ENCODE peak calls at places on chromosomes 16 and 17, in four cellular contexts. R is K562, T is HepG2, H is GM12878. P is an unnamed sample.

GRCh38 chr17:73334771-73335513 is 23.1 kb upstream of the CDC42EP4 start:
- DNase-seq in T (no peak), H (no peak), R (no peak), P (no peak)

GRCh38 chr17:43940630-43941029 is 1.6 kb downstream of the PPY start:
- DNase-seq in T (peak; percentile 73), R (peak; percentile 62), H (no peak), P (peak; percentile 77)

GRCh38 chr17:57096472-57097198 is 11.6 kb downstream of the AKAP1 start:
- DNase-seq in H (no peak), R (no peak), T (peak; percentile 29), P (no peak)

GRCh38 chr16:56193951-56194726 is 2.9 kb downstream of the GNAO1 start:
- DNase-seq in R (peak; percentile 81), H (no peak), T (peak; percentile 66), P (peak; percentile 96)

GRCh38 chr16:83928341-83929055 is 24.5 kb upstream of the OSGIN1 start:
- DNase-seq in H (no peak), R (no peak), T (peak; percentile 75), P (no peak)

GRCh38 chr17:27294689-27295630 is 1.0 kb downstream of the WSB1 start:
- DNase-seq in T (peak; percentile 31), H (peak; percentile 66), R (peak; percentile 42), P (no peak)

GRCh38 chr17:81986606-81987005 is 9.2 kb downstream of the ASPSCR1 start:
- DNase-seq in R (no peak), H (no peak), T (no peak), P (no peak)

GRCh38 chr17:48704521-48704920 is 17.8 kb downstream of the PRAC1 start:
- DNase-seq in R (peak; percentile 2), T (no peak), H (no peak), P (no peak)

GRCh38 chr16:74698220-74698619 is 2.4 kb downstream of the MLKL start:
- DNase-seq in H (peak; percentile 45), T (no peak), R (no peak), P (no peak)

DNA sequence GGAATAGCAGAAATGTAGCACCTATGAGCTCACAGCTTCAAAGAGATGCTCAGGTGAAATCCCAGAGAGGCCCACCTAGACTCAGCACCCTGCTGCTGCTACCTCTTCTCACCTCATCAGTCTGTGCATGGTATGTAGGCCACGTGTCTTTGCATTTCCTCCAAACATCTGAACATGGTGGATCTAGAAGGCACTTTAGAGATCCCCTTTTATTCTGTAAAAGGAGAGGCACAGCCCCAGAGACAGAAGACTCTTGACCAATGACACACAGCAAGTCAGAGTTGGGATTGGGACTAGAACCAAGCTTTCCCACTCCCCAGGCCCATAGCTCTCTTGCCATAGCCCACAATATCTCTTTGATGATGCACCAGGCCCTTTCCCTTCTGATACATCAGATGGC is 19.4 kb upstream of the NKD1 start:
- DNase-seq in R (no peak), H (no peak), T (no peak), P (no peak)
- TF ChIP-seq CREM in R (no peak), H (no peak), T (no peak), P (no peak)

GRCh38 chr17:79388556-79389295 is 222.1 kb downstream of the RBFOX3 start:
- DNase-seq in T (peak; percentile 34), R (peak; percentile 74), H (no peak), P (peak; percentile 83)
- TF ChIP-seq CREM in T (no peak), R (peak; percentile 50), H (no peak), P (no peak)

GRCh38 chr16:48287239-48287638 is 39.9 kb upstream of the ABCC11 start:
- DNase-seq in H (no peak), T (no peak), R (no peak), P (no peak)

GRCh38 chr16:48295493-48296281 is 48.3 kb upstream of the ABCC11 start:
- DNase-seq in R (no peak), H (no peak), T (no peak), P (no peak)

GRCh38 chr16:48291754-48292153 is 44.4 kb upstream of the ABCC11 start:
- DNase-seq in T (no peak), R (no peak), H (no peak), P (no peak)

GRCh38 chr16:48292452-48292851 is 45.1 kb upstream of the ABCC11 start:
- DNase-seq in T (peak; percentile 7), R (no peak), H (no peak), P (no peak)

GRCh38 chr16:48291303-48291702 is 44.0 kb upstream of the ABCC11 start:
- DNase-seq in R (no peak), H (no peak), T (no peak), P (no peak)
- TF ChIP-seq CREM in R (no peak), H (no peak), T (no peak), P (no peak)

DNA sequence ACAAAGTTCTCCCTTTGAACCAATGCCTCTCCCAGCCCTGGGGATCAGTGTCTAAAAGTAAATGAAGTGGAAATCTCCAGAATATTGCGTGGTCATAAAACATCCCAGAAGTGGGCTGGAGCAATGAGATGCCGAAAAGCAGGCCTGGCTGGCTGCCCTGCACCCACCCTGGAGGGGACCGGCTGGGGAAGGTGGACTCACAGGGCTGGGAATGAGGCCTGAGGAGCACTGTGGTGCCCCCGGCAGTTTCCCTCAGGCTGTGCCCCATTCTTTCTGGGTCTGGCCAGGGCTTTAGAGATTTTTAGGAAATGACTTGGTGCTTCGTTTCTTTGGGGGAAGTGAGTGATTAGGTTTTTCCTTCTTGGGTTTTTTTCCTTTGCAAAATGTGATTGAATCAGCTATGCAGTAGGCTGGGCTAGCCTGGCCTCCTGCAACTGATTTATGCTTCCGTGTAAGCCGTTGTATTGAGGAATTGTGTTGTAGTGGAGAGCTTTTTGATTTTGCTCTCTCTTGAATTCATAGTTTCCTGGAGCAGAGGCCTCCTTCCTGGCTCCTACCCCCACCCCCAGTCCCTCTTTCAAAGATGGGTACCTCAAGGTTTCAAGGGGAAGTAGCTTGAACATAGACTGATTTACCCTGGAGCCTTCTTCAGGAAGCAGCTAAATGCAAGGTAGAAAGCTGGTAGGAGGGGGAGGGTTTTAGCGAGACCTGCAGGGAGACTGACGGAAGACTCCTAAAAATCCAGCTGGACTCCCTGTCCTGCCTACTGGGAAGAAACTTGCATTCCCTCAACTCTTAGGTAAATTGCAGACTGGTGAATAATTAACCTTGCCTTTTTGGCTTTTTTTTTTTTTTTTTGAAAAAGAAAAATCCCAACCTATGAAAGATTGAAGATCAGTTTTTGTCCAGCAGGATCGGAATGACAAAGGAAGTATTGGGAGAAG is 170.3 kb downstream of the RAB11FIP4 start:
- DNase-seq in R (no peak), H (no peak), T (no peak), P (no peak)
- TF ChIP-seq CREM in R (no peak), H (no peak), T (no peak), P (no peak)

GRCh38 chr17:65920996-65921395 is 270.9 kb downstream of the CEP112 start:
- DNase-seq in R (no peak), T (peak; percentile 20), H (no peak), P (no peak)
- TF ChIP-seq CREM in R (no peak), T (no peak), H (no peak), P (no peak)

GRCh38 chr17:53707546-53707945 is 115.2 kb upstream of the KIF2B start:
- DNase-seq in R (no peak), T (no peak), H (no peak), P (no peak)
- TF ChIP-seq CREM in R (no peak), T (no peak), H (no peak), P (no peak)

DNA sequence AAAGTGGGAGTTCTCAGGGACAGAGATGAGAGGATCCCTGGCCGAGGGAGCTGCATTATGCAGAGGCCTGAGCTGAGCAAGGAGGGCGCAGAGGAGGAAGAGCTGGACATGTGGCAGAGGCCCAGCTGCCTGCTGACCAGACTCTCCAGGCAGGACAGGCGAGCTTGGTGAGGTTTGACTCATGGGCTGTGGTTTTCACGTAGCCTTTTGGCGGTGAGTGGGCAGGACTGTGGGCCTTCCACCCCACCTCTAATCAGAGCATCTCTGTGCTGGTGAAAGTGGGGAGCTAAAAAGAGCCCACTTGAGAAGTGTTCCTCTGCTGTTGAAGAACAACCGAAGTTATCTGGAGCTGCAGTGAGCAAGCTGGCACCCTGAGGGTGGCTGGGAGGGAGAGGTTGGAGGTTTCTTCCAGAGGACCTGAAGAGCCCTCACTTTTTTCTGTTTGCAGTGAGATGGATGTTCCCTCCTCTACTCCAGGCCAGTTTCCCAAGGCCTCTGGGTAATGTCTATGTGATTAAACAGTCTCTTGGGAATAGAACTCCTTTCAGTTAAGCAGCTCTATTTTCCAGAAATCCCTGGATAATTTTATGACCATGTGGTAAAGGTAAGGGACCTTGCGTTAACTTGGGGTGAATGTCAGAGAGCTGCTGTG is 11.9 kb downstream of the EPN2 start:
- DNase-seq in R (no peak), T (no peak), H (no peak), P (no peak)
- TF ChIP-seq CREM in R (no peak), T (no peak), H (no peak), P (no peak)

DNA sequence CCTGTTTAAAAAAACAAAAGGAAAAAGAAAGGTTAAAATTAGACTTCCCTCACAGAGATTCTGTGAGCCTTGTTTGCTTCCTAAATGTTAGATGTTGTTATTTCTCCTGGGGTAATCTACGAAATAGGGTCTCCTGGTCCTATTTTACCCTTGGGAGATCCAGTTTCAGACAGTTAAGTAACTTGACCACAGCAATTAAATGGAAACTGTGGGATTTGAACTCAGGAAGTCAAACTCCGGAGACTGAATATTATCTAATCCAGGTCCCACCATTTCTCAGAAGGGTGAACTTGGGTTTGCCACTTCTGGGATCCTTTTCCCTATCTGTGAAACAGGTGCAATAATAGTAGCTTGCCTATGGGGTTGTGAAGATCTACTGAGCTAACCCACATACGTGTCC is 6.4 kb upstream of the TMC5 start:
- DNase-seq in T (no peak), H (no peak), R (no peak), P (no peak)
- TF ChIP-seq CREM in T (no peak), H (no peak), R (no peak), P (no peak)